ENCODE peak calls at places on chromosome 6, in eight cellular contexts. L, X, R, Y, D, F, H and P are unnamed samples. For H3K27me3, the result is how much of the 10 kb centered on the place peaks cover.

GRCh38 chr6:14371530-14371929 is 254.0 kb downstream of the CD83 start:
- DNase-seq in L (no peak), D (no peak), Y (no peak), H (no peak), X (no peak), F (no peak), R (no peak), P (no peak)

GRCh38 chr6:128305976-128306375 is 214.4 kb downstream of the PTPRK start:
- DNase-seq in X (no peak), Y (peak), L (no peak), F (no peak), D (no peak), H (no peak), R (no peak), P (no peak)

GRCh38 chr6:21666788-21667681 is 73.5 kb downstream of the SOX4 start:
- DNase-seq in F (peak), Y (no peak), R (peak), L (no peak), X (no peak), D (peak), H (no peak), P (no peak)

GRCh38 chr6:168880271-168880670 is 373.4 kb downstream of the THBS2 start:
- DNase-seq in L (no peak), X (no peak), Y (no peak), D (no peak), R (no peak), H (no peak), F (no peak), P (no peak)

GRCh38 chr6:44542401-44543116 is 155.1 kb downstream of the CDC5L start:
- DNase-seq in X (no peak), R (no peak), H (no peak), D (peak), L (no peak), Y (no peak), F (no peak), P (no peak)

GRCh38 chr6:117440558-117441525 is 15.1 kb upstream of the ROS1 start:
- DNase-seq in H (no peak), R (no peak), Y (peak), X (no peak), F (no peak), D (no peak), L (no peak), P (no peak)

GRCh38 chr6:45687570-45687969 is 309.8 kb upstream of the SUPT3H start:
- DNase-seq in H (no peak), F (no peak), R (no peak), D (no peak), X (no peak), L (no peak), Y (no peak), P (no peak)

GRCh38 chr6:14038636-14039035 is 78.9 kb upstream of the CD83 start:
- DNase-seq in F (no peak), X (no peak), L (no peak), H (no peak), Y (peak), D (no peak), R (no peak), P (no peak)

GRCh38 chr6:111941686-111942330 is 68.6 kb upstream of the FYN start:
- DNase-seq in D (no peak), R (no peak), X (no peak), H (no peak), F (no peak), Y (no peak), L (no peak), P (no peak)

GRCh38 chr6:45714795-45715507 is 300.7 kb downstream of the CLIC5 start:
- DNase-seq in Y (peak), L (peak), H (peak), R (peak), X (no peak), F (peak), D (peak), P (no peak)

GRCh38 chr6:72560721-72561593 is 60.9 kb upstream of the KCNQ5 start:
- DNase-seq in L (no peak), Y (peak), R (no peak), X (no peak), D (no peak), H (no peak), F (no peak), P (no peak)

GRCh38 chr6:131183427-131184095 is 48.3 kb downstream of the AKAP7 start:
- DNase-seq in F (no peak), Y (no peak), X (no peak), R (no peak), D (no peak), H (no peak), L (no peak), P (no peak)

GRCh38 chr6:38912378-38912777 is 136.2 kb upstream of the GLP1R start:
- DNase-seq in X (no peak), D (no peak), R (no peak), L (no peak), F (no peak), Y (no peak), H (no peak), P (no peak)

GRCh38 chr6:36735110-36735971 is 37.7 kb downstream of the RAB44 start:
- DNase-seq in F (peak), X (peak), D (peak), Y (peak), H (peak), R (peak), L (peak), P (peak)

GRCh38 chr6:35088281-35089215 is 52.6 kb downstream of the TCP11 start:
- DNase-seq in H (no peak), F (no peak), X (peak), R (no peak), Y (no peak), L (peak), D (peak), P (peak)

GRCh38 chr6:74705451-74705850 is 500.4 kb downstream of the COL12A1 start:
- DNase-seq in R (no peak), F (no peak), D (no peak), L (no peak), Y (peak), H (no peak), X (no peak), P (no peak)

GRCh38 chr6:7166410-7167293 is 58.9 kb downstream of the RREB1 start:
- DNase-seq in F (no peak), D (no peak), X (no peak), L (no peak), H (no peak), R (no peak), Y (peak), P (no peak)

GRCh38 chr6:165972139-165972802 is 195.4 kb downstream of the TBXT start:
- DNase-seq in F (no peak), D (no peak), L (no peak), X (no peak), Y (no peak), H (no peak), R (no peak), P (no peak)

GRCh38 chr6:82751718-82752117 is 313.9 kb downstream of the UBE3D start:
- DNase-seq in F (no peak), L (no peak), Y (no peak), R (no peak), X (no peak), D (no peak), H (no peak), P (no peak)

GRCh38 chr6:153143200-153143599 is 12.1 kb upstream of the RGS17 start:
- DNase-seq in X (no peak), L (no peak), Y (no peak), R (no peak), H (no peak), D (no peak), F (no peak), P (no peak)

GRCh38 chr6:55276745-55277627 is 50.3 kb upstream of the GFRAL start:
- DNase-seq in H (no peak), F (peak), X (peak), R (peak), Y (peak), L (no peak), D (no peak), P (no peak)

GRCh38 chr6:45438849-45439406 is 61.2 kb upstream of the SUPT3H start:
- DNase-seq in H (no peak), X (no peak), L (no peak), F (no peak), R (no peak), D (no peak), Y (peak), P (no peak)

GRCh38 chr6:4610256-4610655 is 165.9 kb upstream of the CDYL start:
- DNase-seq in D (peak), H (no peak), Y (peak), F (peak), R (peak), L (peak), X (peak), P (no peak)

GRCh38 chr6:90399970-90400369 is 103.3 kb upstream of the BACH2 start:
- DNase-seq in X (no peak), D (no peak), L (no peak), H (no peak), Y (no peak), R (no peak), F (no peak), P (no peak)

GRCh38 chr6:43962458-43962857 is 164.8 kb downstream of the MRPL14 start:
- DNase-seq in D (no peak), Y (peak), H (no peak), F (no peak), L (no peak), X (no peak), R (no peak), P (no peak)

DNA sequence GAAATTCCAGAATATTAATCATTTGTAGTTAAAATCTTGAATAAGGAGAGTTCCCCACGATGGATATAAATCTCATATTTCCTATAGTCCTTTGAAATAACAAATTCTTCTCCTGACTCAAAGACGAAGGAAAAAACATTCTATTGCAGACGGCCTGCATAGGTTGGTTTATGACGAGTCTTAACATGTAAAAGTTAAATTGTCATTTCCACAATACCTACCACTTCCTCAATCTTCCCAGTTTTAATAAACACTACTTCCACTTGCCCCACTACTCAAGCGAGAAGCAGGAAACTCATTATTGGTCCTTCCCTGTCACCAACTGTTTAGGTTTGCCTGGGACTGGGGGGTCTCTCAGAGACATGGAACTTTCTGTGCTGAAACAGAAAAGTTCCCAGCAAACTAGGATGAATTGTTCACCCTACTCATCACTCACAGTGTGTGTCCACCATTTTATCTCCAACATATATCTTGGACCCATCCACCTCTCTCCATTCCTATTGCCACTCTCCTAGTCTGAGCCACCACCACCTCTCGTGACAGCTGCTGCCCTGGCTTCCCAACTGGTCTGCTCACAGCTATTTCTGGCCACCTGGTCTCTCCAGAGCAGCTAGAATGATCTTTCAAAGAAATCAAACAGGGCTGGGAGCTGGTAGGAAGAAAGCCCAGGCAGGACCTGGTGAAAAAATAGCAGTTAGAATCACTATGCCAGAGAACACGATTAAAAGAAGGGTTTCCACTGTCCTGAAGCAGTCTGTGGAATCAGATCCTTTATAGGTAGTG is 15.1 kb upstream of the ZSCAN9 start:
- DNase-seq in L (no peak), R (no peak), F (no peak), H (no peak), D (no peak), X (no peak), Y (no peak), P (no peak)
- H3K27me3 ChIP-seq in L (under half), R (under half), F (under half), H (under half), D (under half), X (half or more), Y (under half), P (half or more)

GRCh38 chr6:138563231-138563630 is 63.9 kb upstream of the NHSL1 start:
- DNase-seq in Y (no peak), D (no peak), F (no peak), H (no peak), X (no peak), L (no peak), R (no peak), P (no peak)
- TF ChIP-seq POLR2A in Y (no peak), D (no peak), F (no peak), H (no peak), X (no peak), L (no peak), R (no peak), P (no peak)

GRCh38 chr6:3527797-3528067 is 70.9 kb upstream of the SLC22A23 start:
- DNase-seq in D (peak), L (no peak), X (no peak), F (no peak), H (no peak), Y (no peak), R (no peak), P (no peak)

GRCh38 chr6:3529232-3529631 is 72.4 kb upstream of the SLC22A23 start:
- DNase-seq in L (no peak), D (no peak), Y (no peak), F (no peak), R (no peak), H (no peak), X (no peak), P (no peak)

GRCh38 chr6:3531481-3531880 is 74.6 kb upstream of the SLC22A23 start:
- DNase-seq in X (no peak), D (no peak), L (no peak), Y (no peak), R (no peak), H (no peak), F (no peak), P (no peak)

GRCh38 chr6:3530515-3530914 is 73.7 kb upstream of the SLC22A23 start:
- DNase-seq in F (no peak), Y (no peak), H (no peak), R (no peak), D (no peak), L (no peak), X (no peak), P (no peak)

GRCh38 chr6:3529721-3530120 is 72.9 kb upstream of the SLC22A23 start:
- DNase-seq in D (no peak), R (no peak), F (no peak), H (no peak), Y (no peak), X (no peak), L (no peak), P (no peak)
- H3K27me3 ChIP-seq in D (under half), R (under half), F (under half), H (under half), Y (under half), X (under half), L (under half), P (under half)

DNA sequence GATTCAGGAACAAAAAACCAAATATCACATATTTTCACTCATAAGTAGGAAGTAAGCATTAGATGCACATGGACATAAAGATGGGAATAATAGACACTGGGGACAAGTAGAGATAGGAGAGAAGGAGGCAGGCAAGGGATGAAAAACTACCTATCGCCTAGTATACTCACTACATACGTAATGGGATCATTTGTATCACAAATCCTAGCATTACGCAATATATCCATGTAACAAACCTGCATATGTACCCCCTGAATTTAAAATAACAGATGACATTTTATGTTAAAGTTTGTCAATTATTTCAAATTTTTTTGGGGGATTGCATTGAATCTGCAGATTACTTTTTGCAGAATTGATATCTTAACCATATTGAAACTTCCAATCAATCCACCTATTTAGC is 660.5 kb upstream of the MAN1A1 start:
- DNase-seq in Y (no peak), H (no peak), L (no peak), F (no peak), R (no peak), X (no peak), D (no peak), P (no peak)
- TF ChIP-seq POLR2A in Y (no peak), H (no peak), L (no peak), F (no peak), R (no peak), X (no peak), D (no peak), P (no peak)